ENCODE peak calls at places on chromosomes 1 and 21, in four cellular contexts. H is astrocyte, L is left ventricle myocardium inferior, Y is adrenal gland. E is an unnamed sample. For H3K4me1, the result is how much of the 10 kb centered on the place peaks cover.

GRCh38 chr1:27366411-27367159 is at the start of gene MAP3K6:
- DNase-seq in L (peak), Y (peak), H (peak), E (peak)

GRCh38 chr1:173255214-173255813 is 48.2 kb upstream of the TNFSF4 start:
- DNase-seq in Y (peak), L (no peak), H (no peak), E (no peak)

GRCh38 chr21:45644041-45644906 is 749 bp downstream of the PCBP3 start:
- DNase-seq in L (no peak), H (no peak), Y (no peak), E (no peak)

GRCh38 chr1:154974086-154974807 is at the start of gene CKS1B:
- DNase-seq in H (peak), L (peak), Y (peak), E (peak)

GRCh38 chr1:231413749-231414082 is 8.4 kb downstream of the EGLN1 start:
- DNase-seq in L (no peak), Y (no peak), H (no peak), E (no peak)

GRCh38 chr1:94808682-94809081 is 11.5 kb upstream of the SLC44A3 start:
- DNase-seq in Y (no peak), H (no peak), L (no peak), E (no peak)

GRCh38 chr1:35556494-35557117 is 597 bp downstream of the KIAA0319L start:
- DNase-seq in H (no peak), Y (no peak), L (no peak), E (no peak)

GRCh38 chr21:39680216-39680615 is 64.8 kb upstream of the IGSF5 start:
- DNase-seq in L (no peak), H (no peak), Y (no peak), E (no peak)

GRCh38 chr1:32650157-32650751 is at the start of gene ZBTB8OS:
- DNase-seq in L (peak), H (peak), Y (peak), E (peak)

GRCh38 chr1:54782156-54782555 is 17.8 kb upstream of the PARS2 start:
- DNase-seq in Y (no peak), L (no peak), H (no peak), E (no peak)

GRCh38 chr1:113036639-113037321 is 36.2 kb upstream of the LRIG2 start:
- DNase-seq in Y (no peak), H (peak), L (no peak), E (no peak)

GRCh38 chr1:905071-905749 is 18.5 kb upstream of the SAMD11 start:
- DNase-seq in H (peak), Y (peak), L (peak), E (peak)

GRCh38 chr1:108829498-108829916 is 27.4 kb downstream of the AKNAD1 start:
- DNase-seq in H (peak), Y (no peak), L (no peak), E (peak)

GRCh38 chr1:222974496-222974895 is 159.7 kb downstream of the DISP1 start:
- DNase-seq in H (peak), Y (no peak), L (no peak), E (no peak)

GRCh38 chr1:29824478-29825273 is 588.4 kb downstream of the PTPRU start:
- DNase-seq in Y (no peak), L (no peak), H (no peak), E (no peak)

GRCh38 chr1:239361403-239361802 is 25.0 kb upstream of the CHRM3 start:
- DNase-seq in L (no peak), H (peak), Y (no peak), E (no peak)

GRCh38 chr1:19204665-19205266 is 5.3 kb downstream of the UBR4 start:
- DNase-seq in Y (no peak), H (no peak), L (no peak), E (no peak)

GRCh38 chr1:234231061-234231892 is 142.0 kb upstream of the COA6 start:
- DNase-seq in H (no peak), L (no peak), Y (no peak), E (no peak)

GRCh38 chr21:35222541-35222941 is 173.4 kb upstream of the RUNX1 start:
- DNase-seq in L (no peak), H (no peak), Y (peak), E (no peak)

GRCh38 chr1:21929951-21930615 is 7.0 kb downstream of the HSPG2 start:
- DNase-seq in L (no peak), Y (peak), H (no peak), E (no peak)

GRCh38 chr1:21930629-21931170 is 6.4 kb downstream of the HSPG2 start:
- DNase-seq in L (no peak), Y (no peak), H (no peak), E (no peak)

GRCh38 chr1:21933397-21934248 is 3.5 kb downstream of the HSPG2 start:
- DNase-seq in Y (peak), L (peak), H (peak), E (peak)

GRCh38 chr1:21932127-21932526 is 5.0 kb downstream of the HSPG2 start:
- DNase-seq in H (peak), Y (peak), L (no peak), E (peak)

DNA sequence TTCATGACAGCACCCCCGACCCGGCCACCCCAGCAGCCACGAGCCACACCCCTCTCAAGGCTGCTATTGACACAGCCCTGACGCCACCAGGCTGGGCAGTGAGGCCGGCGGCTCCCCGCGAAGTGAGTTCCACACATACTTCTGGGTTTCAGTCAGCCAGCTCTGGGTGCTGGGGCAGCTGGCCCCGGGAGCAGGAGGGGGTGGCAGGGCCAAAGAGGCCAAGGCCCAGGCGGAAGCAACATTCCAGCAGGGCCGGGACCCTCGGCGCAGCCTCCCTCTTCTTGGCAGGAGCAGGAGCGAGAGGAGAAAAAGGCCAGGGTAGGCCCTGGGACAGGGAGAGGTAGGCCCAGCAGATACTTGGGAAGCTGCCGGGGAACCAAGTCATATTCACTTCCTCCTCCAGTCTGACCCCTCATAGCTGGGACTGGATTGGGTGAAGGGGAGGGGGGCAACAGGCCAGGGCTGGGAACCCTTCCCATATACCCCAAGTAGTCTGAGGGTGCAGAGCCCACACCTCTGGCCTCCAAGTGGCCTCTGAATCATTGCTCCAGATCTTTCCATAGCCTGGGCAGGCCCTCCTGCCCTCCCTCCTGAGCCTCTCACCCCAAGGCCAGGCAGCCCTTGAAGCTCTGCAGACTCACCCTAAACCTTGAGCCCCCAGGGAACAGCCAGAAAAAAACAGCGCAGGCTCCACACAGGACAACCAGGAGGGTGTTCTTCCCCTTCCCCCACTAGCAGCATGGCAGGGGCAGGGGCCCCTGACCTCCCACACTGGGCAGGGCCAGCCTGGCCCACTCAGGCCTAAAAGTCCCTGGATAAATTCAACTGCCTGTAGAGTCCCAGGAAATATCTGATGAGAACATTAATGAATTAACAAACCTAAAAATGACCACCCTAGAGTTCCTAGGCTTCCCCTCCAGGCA is 5.7 kb downstream of the HSPG2 start:
- DNase-seq in L (peak), H (peak), Y (peak), E (peak)
- H3K27ac ChIP-seq in L (peak), H (peak), Y (peak), E (peak)

GRCh38 chr1:8533907-8534306 is 216.0 kb downstream of the SLC45A1 start:
- DNase-seq in L (no peak), H (no peak), Y (no peak), E (no peak)
- H3K4me1 ChIP-seq in L (under half), H (under half), Y (under half), E (under half)

DNA sequence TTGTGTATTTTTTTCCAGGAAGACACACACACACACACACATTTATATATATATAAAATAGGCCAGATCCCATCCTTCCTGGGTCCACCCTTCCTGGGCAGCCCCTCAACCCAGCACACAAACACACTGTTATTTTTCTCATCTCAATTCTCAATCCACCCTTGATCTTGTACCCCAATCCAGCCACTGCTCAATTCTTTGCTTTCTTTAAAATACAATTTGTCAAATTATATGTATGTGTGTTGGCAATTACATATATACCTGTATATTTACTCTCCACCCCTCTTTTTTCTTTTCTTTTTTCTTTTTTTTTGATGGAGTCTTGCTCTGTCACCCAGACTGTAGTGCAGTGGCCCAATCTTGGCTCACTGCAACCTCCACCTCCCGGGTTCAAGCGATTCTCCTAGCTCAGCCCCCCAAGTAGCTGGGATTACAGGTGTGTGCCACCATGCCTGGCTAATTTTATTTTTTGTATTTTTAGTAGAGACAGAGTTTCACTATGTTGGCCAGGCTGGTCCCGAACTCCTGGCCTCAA is 88.3 kb downstream of the DHRS3 start:
- DNase-seq in Y (no peak), L (no peak), H (no peak), E (no peak)
- TF ChIP-seq CTCF in Y (no peak), L (no peak), H (no peak), E (no peak)

GRCh38 chr1:228804173-228804572 is 68.9 kb downstream of the RHOU start:
- DNase-seq in L (no peak), H (no peak), Y (no peak), E (no peak)
- H3K27ac ChIP-seq in L (no peak), H (no peak), Y (no peak), E (no peak)

GRCh38 chr1:165871311-165872067 is 44.1 kb downstream of the UCK2 start:
- DNase-seq in Y (peak), H (peak), L (peak), E (no peak)
- H3K4me1 ChIP-seq in Y (under half), H (under half), L (under half), E (under half)

DNA sequence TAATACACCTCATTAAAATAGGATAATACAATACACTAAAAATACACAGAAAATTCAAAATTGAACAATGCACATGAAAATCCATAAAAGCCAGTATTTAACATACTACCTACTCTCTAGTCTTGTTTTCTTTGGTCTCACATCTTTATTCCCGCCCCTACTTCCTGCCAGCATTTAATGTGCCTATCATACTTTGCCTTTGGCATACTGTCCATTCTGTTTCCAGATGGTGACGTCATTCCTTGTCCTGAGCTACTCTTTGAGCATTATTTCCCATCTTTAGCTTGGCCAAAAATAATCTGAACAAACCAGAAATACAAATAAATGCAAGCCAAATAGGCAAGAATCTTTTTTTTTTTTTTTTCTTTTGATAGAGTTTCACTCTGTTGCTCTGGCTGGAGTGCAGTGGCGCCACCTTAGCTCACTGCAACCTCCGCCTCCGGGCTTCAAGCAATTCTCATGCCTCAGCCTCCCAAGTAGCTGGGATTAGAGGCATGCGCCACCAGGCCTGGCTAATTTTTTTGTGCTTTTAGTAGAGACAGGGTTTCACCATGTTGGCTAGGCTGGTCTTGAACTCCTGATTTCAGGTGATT is 4.4 kb downstream of the HFM1 start:
- DNase-seq in L (no peak), Y (no peak), H (no peak), E (no peak)
- TF ChIP-seq CTCF in L (no peak), Y (no peak), H (no peak), E (no peak)